ENCODE peak calls at places on chromosomes 13 and 19, in eight cellular contexts. C, X, Y, E, O, F, K and R are unnamed samples.

GRCh38 chr13:98216135-98216565 is 39.1 kb upstream of the RNF113B start:
- DNase-seq in C (peak; percentile 63), X (no peak), Y (peak; percentile 53), E (peak; percentile 30), O (peak; percentile 24), F (no peak), K (no peak), R (peak; percentile 81)

GRCh38 chr19:13029893-13030292 is 34.6 kb downstream of the NFIX start:
- DNase-seq in C (no peak), X (no peak), Y (no peak), E (no peak), O (no peak), F (no peak), K (no peak), R (no peak)

GRCh38 chr19:5679289-5680082 is 830 bp downstream of the MICOS13 start:
- DNase-seq in C (peak; percentile 39), X (no peak), Y (no peak), E (no peak), O (no peak), F (no peak), K (no peak), R (no peak)

GRCh38 chr13:110561335-110562033 is at the start of gene RAB20:
- DNase-seq in C (peak; percentile 90), X (peak; percentile 28), Y (peak; percentile 91), E (peak; percentile 93), O (peak; percentile 94), F (peak; percentile 84), K (peak; percentile 87), R (peak; percentile 80)

GRCh38 chr13:43058318-43058674 is 34.9 kb downstream of the DNAJC15 start:
- DNase-seq in C (no peak), X (no peak), Y (no peak), E (no peak), O (peak; percentile 66), F (no peak), K (no peak), R (peak; percentile 79)

GRCh38 chr13:44726777-44727176 is 150.6 kb upstream of the TSC22D1 start:
- DNase-seq in C (no peak), X (no peak), Y (no peak), E (no peak), O (no peak), F (no peak), K (no peak), R (no peak)

GRCh38 chr13:21813844-21814243 is 143.0 kb downstream of the FGF9 start:
- DNase-seq in C (no peak), X (no peak), Y (no peak), E (no peak), O (no peak), F (no peak), K (no peak), R (no peak)

GRCh38 chr13:99280166-99280565 is 22.0 kb upstream of the GPR18 start:
- DNase-seq in C (no peak), X (no peak), Y (no peak), E (no peak), O (no peak), F (no peak), K (no peak), R (no peak)

GRCh38 chr13:51223284-51224270 is 1.4 kb downstream of the FAM124A start:
- DNase-seq in C (no peak), X (no peak), Y (no peak), E (no peak), O (no peak), F (no peak), K (peak; percentile 13), R (no peak)

GRCh38 chr19:58455306-58455705 is 3.9 kb downstream of the ZNF324B start:
- DNase-seq in C (no peak), X (no peak), Y (no peak), E (no peak), O (no peak), F (no peak), K (no peak), R (no peak)

GRCh38 chr13:52848455-52849190 is at the start of gene PCDH8:
- DNase-seq in C (no peak), X (no peak), Y (no peak), E (peak; percentile 56), O (peak; percentile 2), F (no peak), K (peak; percentile 49), R (peak; percentile 81)

GRCh38 chr13:109835321-109835720 is 48.9 kb upstream of the IRS2 start:
- DNase-seq in C (no peak), X (no peak), Y (no peak), E (no peak), O (peak; percentile 13), F (no peak), K (no peak), R (no peak)

GRCh38 chr19:16441661-16442071 is 30.1 kb downstream of the EPS15L1 start:
- DNase-seq in C (no peak), X (no peak), Y (no peak), E (peak; percentile 38), O (no peak), F (no peak), K (no peak), R (peak; percentile 62)

GRCh38 chr13:46975173-46975572 is 78.3 kb upstream of the HTR2A start:
- DNase-seq in C (no peak), X (no peak), Y (no peak), E (no peak), O (no peak), F (no peak), K (no peak), R (no peak)

GRCh38 chr19:13079542-13079986 is 23.1 kb downstream of the LYL1 start:
- DNase-seq in C (peak; percentile 71), X (no peak), Y (no peak), E (no peak), O (peak; percentile 61), F (peak; percentile 83), K (no peak), R (peak; percentile 73)

GRCh38 chr19:45245334-45245787 is at the start of gene EXOC3L2:
- DNase-seq in C (peak; percentile 49), X (no peak), Y (no peak), E (no peak), O (peak; percentile 45), F (no peak), K (no peak), R (no peak)

GRCh38 chr13:38620876-38621275 is 66.0 kb upstream of the FREM2 start:
- DNase-seq in C (no peak), X (no peak), Y (no peak), E (no peak), O (no peak), F (no peak), K (no peak), R (no peak)

GRCh38 chr13:84439108-84439507 is 556.8 kb upstream of the SLITRK1 start:
- DNase-seq in C (no peak), X (no peak), Y (no peak), E (no peak), O (peak; percentile 32), F (no peak), K (no peak), R (no peak)

GRCh38 chr19:19426216-19426615 is 20.7 kb downstream of the GATAD2A start:
- DNase-seq in C (no peak), X (no peak), Y (no peak), E (no peak), O (no peak), F (no peak), K (no peak), R (no peak)

GRCh38 chr19:19426799-19427198 is 21.3 kb downstream of the GATAD2A start:
- DNase-seq in C (no peak), X (no peak), Y (no peak), E (no peak), O (no peak), F (no peak), K (no peak), R (no peak)

GRCh38 chr19:19423322-19423721 is 17.8 kb downstream of the GATAD2A start:
- DNase-seq in C (no peak), X (no peak), Y (no peak), E (no peak), O (no peak), F (no peak), K (no peak), R (no peak)

GRCh38 chr19:19427302-19427701 is 21.8 kb downstream of the GATAD2A start:
- DNase-seq in C (no peak), X (no peak), Y (no peak), E (no peak), O (no peak), F (no peak), K (no peak), R (no peak)

DNA sequence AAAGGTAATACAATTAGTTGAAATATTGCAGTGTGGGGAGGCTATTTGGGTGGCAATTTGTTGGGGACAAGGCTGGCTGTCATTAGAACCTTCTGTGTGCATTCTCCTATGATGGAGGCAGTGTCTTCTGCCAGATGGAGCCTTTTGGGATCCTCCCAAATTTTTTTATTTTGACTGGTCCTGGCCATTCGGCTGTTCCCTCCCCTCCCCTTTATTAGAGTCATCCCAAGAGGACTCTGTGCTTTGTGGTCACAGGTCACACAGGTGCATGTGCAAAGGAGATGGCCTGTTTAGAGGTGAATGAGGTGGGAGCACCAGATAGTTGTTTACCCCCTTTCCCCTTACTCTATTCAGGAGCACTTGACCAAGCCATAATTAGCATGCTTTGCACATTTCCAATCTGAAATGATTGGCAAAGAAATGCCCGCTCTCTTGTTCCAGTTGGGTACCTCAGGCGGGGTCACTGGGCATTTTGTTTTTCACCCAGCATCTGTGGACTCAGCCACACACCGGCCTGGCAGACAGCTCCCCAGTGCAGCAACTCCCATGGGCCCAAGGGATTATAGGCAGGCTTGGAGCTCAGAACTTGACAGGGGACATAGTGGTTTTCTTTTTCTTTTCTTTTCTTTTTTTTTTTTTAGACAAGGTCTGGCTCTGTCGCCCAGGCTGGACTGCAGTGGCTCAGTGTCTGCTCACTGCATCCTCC is 19.8 kb downstream of the GATAD2A start:
- DNase-seq in C (no peak), X (no peak), Y (no peak), E (no peak), O (no peak), F (no peak), K (no peak), R (no peak)
- H3K4me1 ChIP-seq in C (peaks cover 91% of the 10 kb centered on the region), X (peaks cover 87% of the 10 kb centered on the region), Y (peaks cover 7% of the 10 kb centered on the region), E (peaks cover 3% of the 10 kb centered on the region), O (no peaks in the 10 kb centered on the region), F (no peaks in the 10 kb centered on the region), K (peaks cover 70% of the 10 kb centered on the region), R (peaks cover 10% of the 10 kb centered on the region)

GRCh38 chr13:33193428-33193974 is 92.1 kb downstream of the STARD13 start:
- DNase-seq in C (no peak), X (no peak), Y (no peak), E (no peak), O (peak; percentile 49), F (no peak), K (no peak), R (no peak)
- H3K4me1 ChIP-seq in C (peaks cover 92% of the 10 kb centered on the region), X (no peaks in the 10 kb centered on the region), Y (peaks cover 49% of the 10 kb centered on the region), E (peaks cover 18% of the 10 kb centered on the region), O (peaks cover 9% of the 10 kb centered on the region), F (peaks cover 3% of the 10 kb centered on the region), K (peaks cover 97% of the 10 kb centered on the region), R (peaks cover 39% of the 10 kb centered on the region)

GRCh38 chr19:46607441-46607841 is 6.3 kb downstream of the CALM3 start:
- DNase-seq in C (no peak), X (no peak), Y (no peak), E (no peak), O (no peak), F (no peak), K (no peak), R (no peak)
- H3K4me1 ChIP-seq in C (peaks cover 49% of the 10 kb centered on the region), X (peaks cover 61% of the 10 kb centered on the region), Y (peaks cover 14% of the 10 kb centered on the region), E (peaks cover 30% of the 10 kb centered on the region), O (peaks cover 19% of the 10 kb centered on the region), F (peaks cover 7% of the 10 kb centered on the region), K (peaks cover 96% of the 10 kb centered on the region), R (no peaks in the 10 kb centered on the region)

DNA sequence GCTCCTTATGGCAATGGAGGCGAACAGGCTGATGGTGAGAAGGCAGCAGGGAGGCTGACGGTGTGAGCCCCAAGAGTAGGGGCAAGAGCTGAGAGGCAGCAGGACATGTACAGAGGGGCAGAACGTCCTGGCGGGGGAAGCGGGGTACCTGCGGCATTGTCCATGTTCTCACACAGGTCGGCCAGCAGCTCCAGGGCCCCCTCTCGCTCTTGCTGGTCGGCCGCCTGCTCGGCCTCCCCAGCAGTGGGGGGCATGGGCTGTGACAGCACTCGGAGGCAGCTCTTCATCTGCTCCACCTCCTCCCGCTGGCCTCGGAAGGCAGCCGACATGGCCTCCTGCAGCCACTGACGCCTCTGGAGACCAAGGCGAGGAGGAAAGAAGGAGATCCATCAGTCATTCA is 2.4 kb downstream of the HSPBP1 start:
- DNase-seq in C (no peak), X (no peak), Y (no peak), E (no peak), O (no peak), F (no peak), K (no peak), R (no peak)
- H3K4me1 ChIP-seq in C (peaks cover 11% of the 10 kb centered on the region), X (peaks cover 33% of the 10 kb centered on the region), Y (peaks cover 5% of the 10 kb centered on the region), E (peaks cover 8% of the 10 kb centered on the region), O (no peaks in the 10 kb centered on the region), F (no peaks in the 10 kb centered on the region), K (peaks cover 17% of the 10 kb centered on the region), R (peaks cover 5% of the 10 kb centered on the region)